ENCODE peak calls at places on chromosomes 16 and 17, in ten cellular contexts. One of them, this sample, is unnamed.

GRCh38 chr17:1515640-1516402 is 591 bp downstream of the INPP5K start:
- DNase-seq in stimulated activated CD4-positive, alpha-beta T cell treated with anti-CD3 and anti-CD28 coated beads, Interleukin-4, amount 100 ng/mL, for 1 hour: peak; percentile 19
- DNase-seq in left kidney: peak; percentile 95
- DNase-seq in omental fat pad: no peak
- DNase-seq in pancreas: no peak
- DNase-seq in activated T-helper 1 cell treated with anti-CD3 and anti-CD28 coated beads, Interleukin-2, amount 50 U/mL, for 16 hours: peak; percentile 30
- DNase-seq in iris pigment epithelial cell: peak; percentile 93
- DNase-seq in activated naive CD4-positive, alpha-beta T cell treated with anti-CD3 and anti-CD28 coated beads for 36 hours: peak; percentile 69
- DNase-seq in stomach: peak; percentile 64
- DNase-seq in uterus: peak; percentile 75
- DNase-seq in this sample: peak; percentile 68

GRCh38 chr17:80822021-80822699 is 169.5 kb upstream of the CHMP6 start:
- DNase-seq in omental fat pad: no peak
- DNase-seq in activated T-helper 1 cell treated with anti-CD3 and anti-CD28 coated beads, Interleukin-2, amount 50 U/mL, for 16 hours: no peak
- DNase-seq in stomach: no peak
- DNase-seq in left kidney: no peak
- DNase-seq in pancreas: peak; percentile 49
- DNase-seq in iris pigment epithelial cell: no peak
- DNase-seq in uterus: no peak
- DNase-seq in stimulated activated CD4-positive, alpha-beta T cell treated with anti-CD3 and anti-CD28 coated beads, Interleukin-4, amount 100 ng/mL, for 1 hour: no peak
- DNase-seq in activated naive CD4-positive, alpha-beta T cell treated with anti-CD3 and anti-CD28 coated beads for 36 hours: no peak
- DNase-seq in this sample: no peak

GRCh38 chr16:58219432-58219831 is 21.5 kb upstream of the CSNK2A2 start:
- DNase-seq in omental fat pad: no peak
- DNase-seq in stimulated activated CD4-positive, alpha-beta T cell treated with anti-CD3 and anti-CD28 coated beads, Interleukin-4, amount 100 ng/mL, for 1 hour: no peak
- DNase-seq in activated naive CD4-positive, alpha-beta T cell treated with anti-CD3 and anti-CD28 coated beads for 36 hours: no peak
- DNase-seq in pancreas: no peak
- DNase-seq in stomach: no peak
- DNase-seq in uterus: no peak
- DNase-seq in activated T-helper 1 cell treated with anti-CD3 and anti-CD28 coated beads, Interleukin-2, amount 50 U/mL, for 16 hours: no peak
- DNase-seq in left kidney: no peak
- DNase-seq in iris pigment epithelial cell: no peak
- DNase-seq in this sample: no peak

GRCh38 chr17:31275126-31275525 is 21.9 kb downstream of the OMG start:
- DNase-seq in stimulated activated CD4-positive, alpha-beta T cell treated with anti-CD3 and anti-CD28 coated beads, Interleukin-4, amount 100 ng/mL, for 1 hour: no peak
- DNase-seq in uterus: no peak
- DNase-seq in omental fat pad: no peak
- DNase-seq in stomach: no peak
- DNase-seq in pancreas: no peak
- DNase-seq in activated T-helper 1 cell treated with anti-CD3 and anti-CD28 coated beads, Interleukin-2, amount 50 U/mL, for 16 hours: no peak
- DNase-seq in iris pigment epithelial cell: peak; percentile 14
- DNase-seq in left kidney: no peak
- DNase-seq in activated naive CD4-positive, alpha-beta T cell treated with anti-CD3 and anti-CD28 coated beads for 36 hours: no peak
- DNase-seq in this sample: no peak

GRCh38 chr17:19940722-19941464 is 36.7 kb downstream of the AKAP10 start:
- DNase-seq in stomach: no peak
- DNase-seq in activated T-helper 1 cell treated with anti-CD3 and anti-CD28 coated beads, Interleukin-2, amount 50 U/mL, for 16 hours: no peak
- DNase-seq in pancreas: no peak
- DNase-seq in activated naive CD4-positive, alpha-beta T cell treated with anti-CD3 and anti-CD28 coated beads for 36 hours: no peak
- DNase-seq in uterus: no peak
- DNase-seq in iris pigment epithelial cell: peak; percentile 71
- DNase-seq in omental fat pad: no peak
- DNase-seq in left kidney: no peak
- DNase-seq in stimulated activated CD4-positive, alpha-beta T cell treated with anti-CD3 and anti-CD28 coated beads, Interleukin-4, amount 100 ng/mL, for 1 hour: no peak
- DNase-seq in this sample: no peak

GRCh38 chr16:66473654-66474519 is 46.8 kb downstream of the BEAN1 start:
- DNase-seq in iris pigment epithelial cell: no peak
- DNase-seq in pancreas: no peak
- DNase-seq in uterus: no peak
- DNase-seq in activated naive CD4-positive, alpha-beta T cell treated with anti-CD3 and anti-CD28 coated beads for 36 hours: no peak
- DNase-seq in left kidney: no peak
- DNase-seq in activated T-helper 1 cell treated with anti-CD3 and anti-CD28 coated beads, Interleukin-2, amount 50 U/mL, for 16 hours: no peak
- DNase-seq in omental fat pad: no peak
- DNase-seq in stomach: no peak
- DNase-seq in stimulated activated CD4-positive, alpha-beta T cell treated with anti-CD3 and anti-CD28 coated beads, Interleukin-4, amount 100 ng/mL, for 1 hour: no peak
- DNase-seq in this sample: no peak

GRCh38 chr17:78010759-78011158 is 52.3 kb downstream of the TNRC6C start:
- DNase-seq in pancreas: no peak
- DNase-seq in uterus: no peak
- DNase-seq in stomach: no peak
- DNase-seq in left kidney: no peak
- DNase-seq in stimulated activated CD4-positive, alpha-beta T cell treated with anti-CD3 and anti-CD28 coated beads, Interleukin-4, amount 100 ng/mL, for 1 hour: peak; percentile 10
- DNase-seq in iris pigment epithelial cell: no peak
- DNase-seq in activated naive CD4-positive, alpha-beta T cell treated with anti-CD3 and anti-CD28 coated beads for 36 hours: peak; percentile 51
- DNase-seq in omental fat pad: no peak
- DNase-seq in activated T-helper 1 cell treated with anti-CD3 and anti-CD28 coated beads, Interleukin-2, amount 50 U/mL, for 16 hours: no peak
- DNase-seq in this sample: peak; percentile 22

GRCh38 chr16:84526794-84527485 is 22.5 kb upstream of the MEAK7 start:
- DNase-seq in iris pigment epithelial cell: peak; percentile 34
- DNase-seq in pancreas: no peak
- DNase-seq in stimulated activated CD4-positive, alpha-beta T cell treated with anti-CD3 and anti-CD28 coated beads, Interleukin-4, amount 100 ng/mL, for 1 hour: no peak
- DNase-seq in stomach: no peak
- DNase-seq in uterus: peak; percentile 43
- DNase-seq in left kidney: peak; percentile 73
- DNase-seq in activated T-helper 1 cell treated with anti-CD3 and anti-CD28 coated beads, Interleukin-2, amount 50 U/mL, for 16 hours: no peak
- DNase-seq in activated naive CD4-positive, alpha-beta T cell treated with anti-CD3 and anti-CD28 coated beads for 36 hours: no peak
- DNase-seq in omental fat pad: no peak
- DNase-seq in this sample: no peak

GRCh38 chr16:2842340-2843000 is 12.4 kb downstream of the ZG16B start:
- DNase-seq in stimulated activated CD4-positive, alpha-beta T cell treated with anti-CD3 and anti-CD28 coated beads, Interleukin-4, amount 100 ng/mL, for 1 hour: peak; percentile 85
- DNase-seq in uterus: no peak
- DNase-seq in iris pigment epithelial cell: peak; percentile 51
- DNase-seq in stomach: peak; percentile 50
- DNase-seq in omental fat pad: no peak
- DNase-seq in activated naive CD4-positive, alpha-beta T cell treated with anti-CD3 and anti-CD28 coated beads for 36 hours: peak; percentile 82
- DNase-seq in pancreas: peak; percentile 72
- DNase-seq in activated T-helper 1 cell treated with anti-CD3 and anti-CD28 coated beads, Interleukin-2, amount 50 U/mL, for 16 hours: peak; percentile 65
- DNase-seq in left kidney: peak; percentile 78
- DNase-seq in this sample: peak; percentile 89

GRCh38 chr16:14284930-14285541 is 213.9 kb downstream of the MRTFB start:
- DNase-seq in left kidney: peak; percentile 87
- DNase-seq in stimulated activated CD4-positive, alpha-beta T cell treated with anti-CD3 and anti-CD28 coated beads, Interleukin-4, amount 100 ng/mL, for 1 hour: no peak
- DNase-seq in iris pigment epithelial cell: peak; percentile 75
- DNase-seq in stomach: peak; percentile 67
- DNase-seq in omental fat pad: no peak
- DNase-seq in uterus: no peak
- DNase-seq in activated T-helper 1 cell treated with anti-CD3 and anti-CD28 coated beads, Interleukin-2, amount 50 U/mL, for 16 hours: no peak
- DNase-seq in pancreas: no peak
- DNase-seq in activated naive CD4-positive, alpha-beta T cell treated with anti-CD3 and anti-CD28 coated beads for 36 hours: peak; percentile 75
- DNase-seq in this sample: no peak

GRCh38 chr16:80462902-80463301 is 77.9 kb upstream of the DYNLRB2 start:
- DNase-seq in stomach: peak; percentile 43
- DNase-seq in uterus: no peak
- DNase-seq in activated naive CD4-positive, alpha-beta T cell treated with anti-CD3 and anti-CD28 coated beads for 36 hours: no peak
- DNase-seq in activated T-helper 1 cell treated with anti-CD3 and anti-CD28 coated beads, Interleukin-2, amount 50 U/mL, for 16 hours: no peak
- DNase-seq in stimulated activated CD4-positive, alpha-beta T cell treated with anti-CD3 and anti-CD28 coated beads, Interleukin-4, amount 100 ng/mL, for 1 hour: no peak
- DNase-seq in omental fat pad: no peak
- DNase-seq in left kidney: no peak
- DNase-seq in pancreas: no peak
- DNase-seq in iris pigment epithelial cell: no peak
- DNase-seq in this sample: no peak

GRCh38 chr16:28131210-28131609 is 67.7 kb upstream of the GSG1L start:
- DNase-seq in uterus: no peak
- DNase-seq in left kidney: no peak
- DNase-seq in iris pigment epithelial cell: no peak
- DNase-seq in omental fat pad: no peak
- DNase-seq in stimulated activated CD4-positive, alpha-beta T cell treated with anti-CD3 and anti-CD28 coated beads, Interleukin-4, amount 100 ng/mL, for 1 hour: no peak
- DNase-seq in activated naive CD4-positive, alpha-beta T cell treated with anti-CD3 and anti-CD28 coated beads for 36 hours: no peak
- DNase-seq in activated T-helper 1 cell treated with anti-CD3 and anti-CD28 coated beads, Interleukin-2, amount 50 U/mL, for 16 hours: no peak
- DNase-seq in pancreas: no peak
- DNase-seq in stomach: no peak
- DNase-seq in this sample: no peak

GRCh38 chr16:85641776-85642176 is 28.7 kb downstream of the GSE1 start:
- DNase-seq in stomach: peak; percentile 81
- DNase-seq in iris pigment epithelial cell: peak; percentile 7
- DNase-seq in stimulated activated CD4-positive, alpha-beta T cell treated with anti-CD3 and anti-CD28 coated beads, Interleukin-4, amount 100 ng/mL, for 1 hour: no peak
- DNase-seq in uterus: no peak
- DNase-seq in activated naive CD4-positive, alpha-beta T cell treated with anti-CD3 and anti-CD28 coated beads for 36 hours: no peak
- DNase-seq in omental fat pad: no peak
- DNase-seq in pancreas: peak; percentile 84
- DNase-seq in left kidney: no peak
- DNase-seq in activated T-helper 1 cell treated with anti-CD3 and anti-CD28 coated beads, Interleukin-2, amount 50 U/mL, for 16 hours: no peak
- DNase-seq in this sample: no peak

GRCh38 chr17:16944334-16945140 is 27.4 kb downstream of the TNFRSF13B start:
- DNase-seq in activated T-helper 1 cell treated with anti-CD3 and anti-CD28 coated beads, Interleukin-2, amount 50 U/mL, for 16 hours: no peak
- DNase-seq in activated naive CD4-positive, alpha-beta T cell treated with anti-CD3 and anti-CD28 coated beads for 36 hours: no peak
- DNase-seq in stomach: peak; percentile 18
- DNase-seq in stimulated activated CD4-positive, alpha-beta T cell treated with anti-CD3 and anti-CD28 coated beads, Interleukin-4, amount 100 ng/mL, for 1 hour: no peak
- DNase-seq in omental fat pad: no peak
- DNase-seq in pancreas: peak; percentile 44
- DNase-seq in iris pigment epithelial cell: no peak
- DNase-seq in left kidney: no peak
- DNase-seq in uterus: no peak
- DNase-seq in this sample: no peak

GRCh38 chr17:27628376-27628775 is 2.6 kb upstream of the LGALS9 start:
- DNase-seq in omental fat pad: no peak
- DNase-seq in activated T-helper 1 cell treated with anti-CD3 and anti-CD28 coated beads, Interleukin-2, amount 50 U/mL, for 16 hours: no peak
- DNase-seq in activated naive CD4-positive, alpha-beta T cell treated with anti-CD3 and anti-CD28 coated beads for 36 hours: no peak
- DNase-seq in iris pigment epithelial cell: no peak
- DNase-seq in uterus: no peak
- DNase-seq in stimulated activated CD4-positive, alpha-beta T cell treated with anti-CD3 and anti-CD28 coated beads, Interleukin-4, amount 100 ng/mL, for 1 hour: no peak
- DNase-seq in pancreas: no peak
- DNase-seq in left kidney: no peak
- DNase-seq in stomach: no peak
- DNase-seq in this sample: peak; percentile 22

GRCh38 chr17:40023590-40024292 is 8.5 kb downstream of the CSF3 start:
- DNase-seq in omental fat pad: no peak
- DNase-seq in left kidney: peak; percentile 13
- DNase-seq in activated T-helper 1 cell treated with anti-CD3 and anti-CD28 coated beads, Interleukin-2, amount 50 U/mL, for 16 hours: no peak
- DNase-seq in uterus: peak; percentile 63
- DNase-seq in stomach: peak; percentile 81
- DNase-seq in stimulated activated CD4-positive, alpha-beta T cell treated with anti-CD3 and anti-CD28 coated beads, Interleukin-4, amount 100 ng/mL, for 1 hour: no peak
- DNase-seq in activated naive CD4-positive, alpha-beta T cell treated with anti-CD3 and anti-CD28 coated beads for 36 hours: no peak
- DNase-seq in iris pigment epithelial cell: no peak
- DNase-seq in pancreas: peak; percentile 66
- DNase-seq in this sample: no peak

GRCh38 chr17:7045492-7046126 is 1.7 kb upstream of the SLC16A11 start:
- DNase-seq in stimulated activated CD4-positive, alpha-beta T cell treated with anti-CD3 and anti-CD28 coated beads, Interleukin-4, amount 100 ng/mL, for 1 hour: no peak
- DNase-seq in uterus: no peak
- DNase-seq in activated T-helper 1 cell treated with anti-CD3 and anti-CD28 coated beads, Interleukin-2, amount 50 U/mL, for 16 hours: no peak
- DNase-seq in left kidney: peak; percentile 91
- DNase-seq in iris pigment epithelial cell: peak; percentile 86
- DNase-seq in omental fat pad: no peak
- DNase-seq in stomach: peak; percentile 56
- DNase-seq in pancreas: no peak
- DNase-seq in activated naive CD4-positive, alpha-beta T cell treated with anti-CD3 and anti-CD28 coated beads for 36 hours: peak; percentile 67
- DNase-seq in this sample: no peak

GRCh38 chr16:87017388-87018012 is 299.7 kb downstream of the C16orf95 start:
- DNase-seq in activated naive CD4-positive, alpha-beta T cell treated with anti-CD3 and anti-CD28 coated beads for 36 hours: no peak
- DNase-seq in stomach: no peak
- DNase-seq in omental fat pad: no peak
- DNase-seq in stimulated activated CD4-positive, alpha-beta T cell treated with anti-CD3 and anti-CD28 coated beads, Interleukin-4, amount 100 ng/mL, for 1 hour: no peak
- DNase-seq in left kidney: peak; percentile 74
- DNase-seq in iris pigment epithelial cell: peak; percentile 83
- DNase-seq in uterus: no peak
- DNase-seq in pancreas: no peak
- DNase-seq in activated T-helper 1 cell treated with anti-CD3 and anti-CD28 coated beads, Interleukin-2, amount 50 U/mL, for 16 hours: no peak
- DNase-seq in this sample: no peak

GRCh38 chr16:22232277-22233049 is 26.4 kb downstream of the EEF2K start:
- DNase-seq in pancreas: peak; percentile 80
- DNase-seq in uterus: no peak
- DNase-seq in iris pigment epithelial cell: peak; percentile 63
- DNase-seq in activated naive CD4-positive, alpha-beta T cell treated with anti-CD3 and anti-CD28 coated beads for 36 hours: peak; percentile 66
- DNase-seq in stomach: peak; percentile 90
- DNase-seq in stimulated activated CD4-positive, alpha-beta T cell treated with anti-CD3 and anti-CD28 coated beads, Interleukin-4, amount 100 ng/mL, for 1 hour: no peak
- DNase-seq in activated T-helper 1 cell treated with anti-CD3 and anti-CD28 coated beads, Interleukin-2, amount 50 U/mL, for 16 hours: no peak
- DNase-seq in omental fat pad: no peak
- DNase-seq in left kidney: peak; percentile 9
- DNase-seq in this sample: peak; percentile 61

GRCh38 chr16:69017036-69017783 is 88.2 kb upstream of the HAS3 start:
- DNase-seq in activated naive CD4-positive, alpha-beta T cell treated with anti-CD3 and anti-CD28 coated beads for 36 hours: no peak
- DNase-seq in iris pigment epithelial cell: peak; percentile 75
- DNase-seq in stomach: no peak
- DNase-seq in uterus: no peak
- DNase-seq in omental fat pad: no peak
- DNase-seq in stimulated activated CD4-positive, alpha-beta T cell treated with anti-CD3 and anti-CD28 coated beads, Interleukin-4, amount 100 ng/mL, for 1 hour: no peak
- DNase-seq in pancreas: no peak
- DNase-seq in left kidney: no peak
- DNase-seq in activated T-helper 1 cell treated with anti-CD3 and anti-CD28 coated beads, Interleukin-2, amount 50 U/mL, for 16 hours: no peak
- DNase-seq in this sample: peak; percentile 16

GRCh38 chr16:87951550-87952538 is 610 bp downstream of the BANP start:
- DNase-seq in omental fat pad: no peak
- DNase-seq in stimulated activated CD4-positive, alpha-beta T cell treated with anti-CD3 and anti-CD28 coated beads, Interleukin-4, amount 100 ng/mL, for 1 hour: no peak
- DNase-seq in activated naive CD4-positive, alpha-beta T cell treated with anti-CD3 and anti-CD28 coated beads for 36 hours: peak; percentile 32
- DNase-seq in activated T-helper 1 cell treated with anti-CD3 and anti-CD28 coated beads, Interleukin-2, amount 50 U/mL, for 16 hours: no peak
- DNase-seq in stomach: no peak
- DNase-seq in uterus: no peak
- DNase-seq in iris pigment epithelial cell: no peak
- DNase-seq in left kidney: peak; percentile 88
- DNase-seq in pancreas: peak; percentile 55
- DNase-seq in this sample: peak; percentile 35

GRCh38 chr17:66644311-66644710 is 190.6 kb upstream of the CACNG5 start:
- DNase-seq in stomach: no peak
- DNase-seq in omental fat pad: no peak
- DNase-seq in activated naive CD4-positive, alpha-beta T cell treated with anti-CD3 and anti-CD28 coated beads for 36 hours: no peak
- DNase-seq in uterus: no peak
- DNase-seq in left kidney: peak; percentile 14
- DNase-seq in pancreas: no peak
- DNase-seq in stimulated activated CD4-positive, alpha-beta T cell treated with anti-CD3 and anti-CD28 coated beads, Interleukin-4, amount 100 ng/mL, for 1 hour: no peak
- DNase-seq in iris pigment epithelial cell: peak; percentile 50
- DNase-seq in activated T-helper 1 cell treated with anti-CD3 and anti-CD28 coated beads, Interleukin-2, amount 50 U/mL, for 16 hours: no peak
- DNase-seq in this sample: no peak

GRCh38 chr17:74924250-74924948 is at the start of gene OTOP2:
- DNase-seq in omental fat pad: no peak
- DNase-seq in left kidney: peak; percentile 79
- DNase-seq in pancreas: no peak
- DNase-seq in stimulated activated CD4-positive, alpha-beta T cell treated with anti-CD3 and anti-CD28 coated beads, Interleukin-4, amount 100 ng/mL, for 1 hour: peak; percentile 21
- DNase-seq in stomach: no peak
- DNase-seq in activated naive CD4-positive, alpha-beta T cell treated with anti-CD3 and anti-CD28 coated beads for 36 hours: no peak
- DNase-seq in uterus: no peak
- DNase-seq in activated T-helper 1 cell treated with anti-CD3 and anti-CD28 coated beads, Interleukin-2, amount 50 U/mL, for 16 hours: no peak
- DNase-seq in iris pigment epithelial cell: no peak
- DNase-seq in this sample: no peak

GRCh38 chr16:50396770-50397525 is 28.2 kb upstream of the BRD7 start:
- DNase-seq in omental fat pad: no peak
- DNase-seq in stomach: no peak
- DNase-seq in iris pigment epithelial cell: peak; percentile 68
- DNase-seq in uterus: no peak
- DNase-seq in left kidney: no peak
- DNase-seq in activated naive CD4-positive, alpha-beta T cell treated with anti-CD3 and anti-CD28 coated beads for 36 hours: peak; percentile 13
- DNase-seq in stimulated activated CD4-positive, alpha-beta T cell treated with anti-CD3 and anti-CD28 coated beads, Interleukin-4, amount 100 ng/mL, for 1 hour: no peak
- DNase-seq in activated T-helper 1 cell treated with anti-CD3 and anti-CD28 coated beads, Interleukin-2, amount 50 U/mL, for 16 hours: no peak
- DNase-seq in pancreas: no peak
- DNase-seq in this sample: peak; percentile 23

GRCh38 chr17:61208301-61209098 is 191.1 kb upstream of the TBX2 start:
- DNase-seq in stimulated activated CD4-positive, alpha-beta T cell treated with anti-CD3 and anti-CD28 coated beads, Interleukin-4, amount 100 ng/mL, for 1 hour: no peak
- DNase-seq in omental fat pad: no peak
- DNase-seq in uterus: no peak
- DNase-seq in activated naive CD4-positive, alpha-beta T cell treated with anti-CD3 and anti-CD28 coated beads for 36 hours: no peak
- DNase-seq in pancreas: no peak
- DNase-seq in iris pigment epithelial cell: peak; percentile 47
- DNase-seq in activated T-helper 1 cell treated with anti-CD3 and anti-CD28 coated beads, Interleukin-2, amount 50 U/mL, for 16 hours: no peak
- DNase-seq in left kidney: peak; percentile 48
- DNase-seq in stomach: no peak
- DNase-seq in this sample: no peak

GRCh38 chr17:82449136-82449882 is 1.2 kb downstream of the CYBC1 start:
- DNase-seq in activated T-helper 1 cell treated with anti-CD3 and anti-CD28 coated beads, Interleukin-2, amount 50 U/mL, for 16 hours: peak; percentile 47
- DNase-seq in activated naive CD4-positive, alpha-beta T cell treated with anti-CD3 and anti-CD28 coated beads for 36 hours: peak; percentile 87
- DNase-seq in stomach: peak; percentile 54
- DNase-seq in iris pigment epithelial cell: no peak
- DNase-seq in stimulated activated CD4-positive, alpha-beta T cell treated with anti-CD3 and anti-CD28 coated beads, Interleukin-4, amount 100 ng/mL, for 1 hour: peak; percentile 55
- DNase-seq in uterus: no peak
- DNase-seq in left kidney: no peak
- DNase-seq in omental fat pad: no peak
- DNase-seq in pancreas: no peak
- DNase-seq in this sample: peak; percentile 85

GRCh38 chr17:77304746-77305473 is 164.1 kb downstream of the SEC14L1 start:
- DNase-seq in activated T-helper 1 cell treated with anti-CD3 and anti-CD28 coated beads, Interleukin-2, amount 50 U/mL, for 16 hours: no peak
- DNase-seq in stimulated activated CD4-positive, alpha-beta T cell treated with anti-CD3 and anti-CD28 coated beads, Interleukin-4, amount 100 ng/mL, for 1 hour: no peak
- DNase-seq in left kidney: no peak
- DNase-seq in iris pigment epithelial cell: no peak
- DNase-seq in uterus: no peak
- DNase-seq in activated naive CD4-positive, alpha-beta T cell treated with anti-CD3 and anti-CD28 coated beads for 36 hours: no peak
- DNase-seq in omental fat pad: no peak
- DNase-seq in pancreas: peak; percentile 81
- DNase-seq in stomach: peak; percentile 51
- DNase-seq in this sample: no peak

GRCh38 chr17:49901460-49902331 is 53.8 kb upstream of the TAC4 start:
- DNase-seq in stimulated activated CD4-positive, alpha-beta T cell treated with anti-CD3 and anti-CD28 coated beads, Interleukin-4, amount 100 ng/mL, for 1 hour: no peak
- DNase-seq in iris pigment epithelial cell: no peak
- DNase-seq in omental fat pad: no peak
- DNase-seq in uterus: no peak
- DNase-seq in stomach: no peak
- DNase-seq in activated T-helper 1 cell treated with anti-CD3 and anti-CD28 coated beads, Interleukin-2, amount 50 U/mL, for 16 hours: no peak
- DNase-seq in left kidney: peak; percentile 74
- DNase-seq in activated naive CD4-positive, alpha-beta T cell treated with anti-CD3 and anti-CD28 coated beads for 36 hours: no peak
- DNase-seq in pancreas: no peak
- DNase-seq in this sample: no peak

This sample was measured in activated CD4-positive, alpha-beta memory T cell treated with anti-CD3 and anti-CD28 coated beads for 36 hours.